ENCODE peak calls at places on chromosomes 2 and 18, in four cellular contexts. F is IMR-90, J is H9, A is H1. K is an unnamed sample.
A peak's percentile ranks its signal among the peaks of the same experiment; 100 is the strongest.

GRCh38 chr2:179771791-179772190 is 89.6 kb downstream of the ZNF385B start:
- DNase-seq in F (no peak), J (no peak), A (no peak), K (no peak)

GRCh38 chr2:222283634-222284033 is 15.2 kb downstream of the PAX3 start:
- DNase-seq in F (no peak), J (peak; percentile 66), A (no peak), K (peak; percentile 40)

GRCh38 chr2:182866095-182866460 is 359 bp downstream of the FRZB start:
- DNase-seq in F (no peak), J (no peak), A (no peak), K (peak; percentile 44)

GRCh38 chr2:24418166-24418843 is 58.0 kb upstream of the ITSN2 start:
- DNase-seq in F (no peak), J (peak; percentile 83), A (no peak), K (peak; percentile 82)

GRCh38 chr2:26970928-26971627 is 641 bp downstream of the MAPRE3 start:
- DNase-seq in F (peak; percentile 18), J (peak; percentile 54), A (no peak), K (peak; percentile 57)

GRCh38 chr18:29004921-29005320 is 828.0 kb upstream of the CDH2 start:
- DNase-seq in F (no peak), J (no peak), A (no peak), K (peak; percentile 88)

GRCh38 chr2:121570036-121570664 is 39.5 kb downstream of the RNU4ATAC start:
- DNase-seq in F (no peak), J (no peak), A (no peak), K (no peak)

GRCh38 chr18:3115430-3116025 is 102.6 kb upstream of the LPIN2 start:
- DNase-seq in F (no peak), J (no peak), A (no peak), K (peak; percentile 24)

GRCh38 chr18:33711514-33711913 is 133.5 kb downstream of the ASXL3 start:
- DNase-seq in F (no peak), J (no peak), A (no peak), K (peak; percentile 68)

GRCh38 chr2:65608966-65609365 is 176.6 kb upstream of the SPRED2 start:
- DNase-seq in F (no peak), J (no peak), A (no peak), K (no peak)

GRCh38 chr2:101818531-101819451 is 121.3 kb downstream of the MAP4K4 start:
- DNase-seq in F (peak; percentile 89), J (no peak), A (no peak), K (no peak)

GRCh38 chr2:7418343-7418742 is 501.1 kb downstream of the RNF144A start:
- DNase-seq in F (no peak), J (no peak), A (no peak), K (no peak)

GRCh38 chr2:240335061-240335460 is 100.4 kb upstream of the GPC1 start:
- DNase-seq in F (no peak), J (no peak), A (no peak), K (no peak)

GRCh38 chr18:51266736-51267135 is 69.3 kb upstream of the MEX3C start:
- DNase-seq in F (no peak), J (no peak), A (no peak), K (no peak)

GRCh38 chr2:162085090-162085891 is 11.3 kb upstream of the DPP4 start:
- DNase-seq in F (peak; percentile 92), J (no peak), A (no peak), K (no peak)

GRCh38 chr2:68762665-68763064 is 28.1 kb downstream of the ARHGAP25 start:
- DNase-seq in F (peak; percentile 79), J (no peak), A (no peak), K (no peak)

GRCh38 chr18:56068030-56068671 is 480.2 kb upstream of the TCF4 start:
- DNase-seq in F (peak; percentile 89), J (no peak), A (no peak), K (peak; percentile 57)

GRCh38 chr18:55096261-55097026 is 137.2 kb upstream of the CCDC68 start:
- DNase-seq in F (peak; percentile 72), J (peak; percentile 64), A (no peak), K (peak; percentile 83)

GRCh38 chr2:190119257-190119656 is 56.7 kb upstream of the MSTN start:
- DNase-seq in F (no peak), J (peak; percentile 82), A (peak; percentile 29), K (peak; percentile 54)

GRCh38 chr18:54119524-54120019 is 104.9 kb downstream of the MBD2 start:
- DNase-seq in F (peak; percentile 59), J (peak; percentile 44), A (no peak), K (peak; percentile 75)

GRCh38 chr2:136141510-136142154 is 23.7 kb upstream of the CXCR4 start:
- DNase-seq in F (no peak), J (no peak), A (no peak), K (no peak)

GRCh38 chr2:109271920-109272319 is 142.9 kb downstream of the SH3RF3 start:
- DNase-seq in F (no peak), J (no peak), A (no peak), K (no peak)

GRCh38 chr2:220585241-220585640 is 957.8 kb downstream of the SLC4A3 start:
- DNase-seq in F (peak; percentile 28), J (no peak), A (no peak), K (no peak)

GRCh38 chr2:44836174-44836573 is 105.3 kb upstream of the SIX3 start:
- DNase-seq in F (no peak), J (no peak), A (no peak), K (no peak)

GRCh38 chr18:6414118-6414722 is 491 bp downstream of the L3MBTL4 start:
- DNase-seq in F (no peak), J (peak; percentile 42), A (no peak), K (peak; percentile 42)

GRCh38 chr18:57915241-57915640 is 112.1 kb upstream of the ATP8B1 start:
- DNase-seq in F (peak; percentile 92), J (no peak), A (no peak), K (no peak)

GRCh38 chr2:190343170-190343499 is 254 bp upstream of the INPP1 start:
- DNase-seq in F (no peak), J (peak; percentile 45), A (no peak), K (peak; percentile 44)

GRCh38 chr2:58063641-58064040 is 17.0 kb downstream of the VRK2 start:
- DNase-seq in F (peak; percentile 77), J (no peak), A (no peak), K (no peak)

GRCh38 chr2:47208852-47209606 is 53.9 kb upstream of the STPG4 start:
- DNase-seq in F (peak; percentile 87), J (no peak), A (no peak), K (no peak)

GRCh38 chr2:207224391-207224790 is 58.6 kb upstream of the KLF7 start:
- DNase-seq in F (no peak), J (no peak), A (no peak), K (no peak)

GRCh38 chr2:26615336-26616031 is 25.7 kb downstream of the CIB4 start:
- DNase-seq in F (no peak), J (peak; percentile 76), A (peak; percentile 36), K (peak; percentile 60)

GRCh38 chr2:20604401-20604911 is 46.4 kb downstream of the HS1BP3 start:
- DNase-seq in F (no peak), J (no peak), A (no peak), K (no peak)

GRCh38 chr2:15298769-15299168 is 262.4 kb downstream of the NBAS start:
- DNase-seq in F (peak; percentile 90), J (no peak), A (no peak), K (no peak)

GRCh38 chr18:57698571-57699276 is 77.1 kb upstream of the NARS1 start:
- DNase-seq in F (peak; percentile 74), J (no peak), A (no peak), K (peak; percentile 74)

GRCh38 chr18:48153641-48154481 is 223.4 kb upstream of the SMAD2 start:
- DNase-seq in F (no peak), J (no peak), A (no peak), K (no peak)

GRCh38 chr2:106849253-106849652 is 36.7 kb downstream of the ST6GAL2 start:
- DNase-seq in F (no peak), J (no peak), A (no peak), K (no peak)

GRCh38 chr2:106843910-106844250 is 42.1 kb downstream of the ST6GAL2 start:
- DNase-seq in F (no peak), J (no peak), A (no peak), K (no peak)

GRCh38 chr2:106847366-106847765 is 38.6 kb downstream of the ST6GAL2 start:
- DNase-seq in F (no peak), J (no peak), A (no peak), K (peak; percentile 19)

GRCh38 chr2:106843001-106843909 is 42.7 kb downstream of the ST6GAL2 start:
- DNase-seq in F (no peak), J (no peak), A (no peak), K (no peak)

GRCh38 chr2:106845716-106846115 is 40.3 kb downstream of the ST6GAL2 start:
- DNase-seq in F (no peak), J (no peak), A (no peak), K (no peak)
- H4K5ac ChIP-seq in F (no peak overlapping the region), J (no peak overlapping the region), A (no peak overlapping the region), K (no peak overlapping the region)

GRCh38 chr18:11224166-11224565 is 74.8 kb upstream of the PIEZO2 start:
- DNase-seq in F (no peak), J (no peak), A (no peak), K (no peak)

GRCh38 chr18:11219571-11219970 is 70.2 kb upstream of the PIEZO2 start:
- DNase-seq in F (no peak), J (no peak), A (no peak), K (no peak)
- H4K5ac ChIP-seq in F (no peak overlapping the region), J (no peak overlapping the region), A (no peak overlapping the region), K (no peak overlapping the region)

DNA sequence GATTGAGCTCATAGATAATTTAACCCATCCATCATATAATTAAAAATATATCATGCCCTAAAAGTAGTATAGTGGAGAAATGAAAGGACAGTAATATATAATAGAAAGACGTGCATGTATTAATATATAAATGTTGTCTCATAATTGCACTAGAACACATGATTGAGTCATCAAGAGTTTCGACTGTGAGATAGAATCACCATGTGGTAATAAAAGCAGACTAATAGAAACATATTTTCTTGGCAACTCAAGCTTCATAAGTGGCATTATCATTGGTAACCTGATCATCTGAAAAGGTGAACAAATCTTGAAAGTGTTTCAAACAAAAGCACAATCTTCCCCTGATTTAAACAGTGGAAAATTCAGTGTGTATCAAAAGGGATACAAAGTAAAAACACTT is 188.8 kb downstream of the CYRIA start:
- DNase-seq in F (no peak), J (no peak), A (no peak), K (no peak)
- H4K5ac ChIP-seq in F (no peak overlapping the region), J (no peak overlapping the region), A (no peak overlapping the region), K (no peak overlapping the region)

GRCh38 chr2:102942098-102942497 is 180.3 kb downstream of the TMEM182 start:
- DNase-seq in F (no peak), J (no peak), A (no peak), K (no peak)

GRCh38 chr2:102943251-102943650 is 181.4 kb downstream of the TMEM182 start:
- DNase-seq in F (no peak), J (no peak), A (no peak), K (no peak)

GRCh38 chr2:102940684-102941083 is 178.9 kb downstream of the TMEM182 start:
- DNase-seq in F (no peak), J (no peak), A (no peak), K (no peak)

GRCh38 chr2:102939207-102939606 is 177.4 kb downstream of the TMEM182 start:
- DNase-seq in F (no peak), J (no peak), A (no peak), K (no peak)
- H4K5ac ChIP-seq in F (no peak overlapping the region), J (no peak overlapping the region), A (no peak overlapping the region), K (no peak overlapping the region)

GRCh38 chr2:81974216-81974615 is 1669.7 kb upstream of the LRRTM1 start:
- DNase-seq in F (no peak), J (no peak), A (no peak), K (no peak)
- H4K5ac ChIP-seq in F (no peak overlapping the region), J (no peak overlapping the region), A (no peak overlapping the region), K (no peak overlapping the region)

K was measured in mesendoderm.